ENCODE peak calls at places on chromosomes 12 and 14, in nine cellular contexts. K is Peyer's patch, T is heart left ventricle, O is body of pancreas, C is ovary, V is IMR-90, E is testis, Q is uterus, A is sigmoid colon. X is an unnamed sample.

GRCh38 chr12:15152456-15152855 is 68.8 kb downstream of the RERG start:
- DNase-seq in T (no peak), A (no peak), C (peak; percentile 47), K (no peak), O (no peak), Q (peak; percentile 60), V (no peak), E (peak; percentile 50), X (peak; percentile 14)

GRCh38 chr12:48996794-48997718 is 2.1 kb downstream of the DDN start:
- DNase-seq in Q (peak; percentile 63), V (peak; percentile 67), E (peak; percentile 89), T (peak; percentile 85), A (peak; percentile 87), C (peak; percentile 67), K (peak; percentile 90), O (peak; percentile 77), X (peak; percentile 82)

GRCh38 chr14:20019257-20019865 is at the start of gene OR4K14:
- DNase-seq in E (no peak), A (no peak), Q (no peak), K (no peak), O (no peak), V (no peak), T (no peak), C (no peak), X (no peak)

GRCh38 chr14:20580242-20580641 is 7.6 kb downstream of the RNASE11 start:
- DNase-seq in V (no peak), T (no peak), E (no peak), A (no peak), O (no peak), Q (no peak), C (no peak), K (no peak), X (no peak)

GRCh38 chr12:56014205-56014604 is 6.6 kb upstream of the IKZF4 start:
- DNase-seq in A (no peak), Q (no peak), O (no peak), E (no peak), K (no peak), V (no peak), C (no peak), T (no peak), X (no peak)

GRCh38 chr12:100995201-100995600 is 200.6 kb downstream of the ANO4 start:
- DNase-seq in V (peak; percentile 50), O (no peak), Q (no peak), K (no peak), C (no peak), T (no peak), E (no peak), A (no peak), X (no peak)

GRCh38 chr12:104682790-104683279 is 226.1 kb downstream of the CHST11 start:
- DNase-seq in O (no peak), K (peak; percentile 72), E (no peak), V (no peak), C (no peak), T (no peak), A (no peak), Q (no peak), X (no peak)

GRCh38 chr12:124548854-124549378 is 18.5 kb downstream of the NCOR2 start:
- DNase-seq in O (peak; percentile 64), E (peak; percentile 86), A (peak; percentile 88), K (no peak), T (no peak), C (peak; percentile 69), Q (peak; percentile 69), V (peak; percentile 87), X (peak; percentile 75)

GRCh38 chr12:62983594-62983993 is 48.6 kb upstream of the PPM1H start:
- DNase-seq in T (no peak), C (no peak), Q (no peak), V (no peak), O (peak; percentile 32), E (no peak), K (no peak), A (no peak), X (no peak)

GRCh38 chr12:56220611-56221232 is 1.0 kb downstream of the RNF41 start:
- DNase-seq in O (peak; percentile 7), A (no peak), Q (no peak), C (no peak), E (no peak), T (no peak), K (peak; percentile 66), V (peak; percentile 47), X (no peak)

GRCh38 chr14:104428860-104429259 is 150.7 kb upstream of the C14orf180 start:
- DNase-seq in O (no peak), K (no peak), E (no peak), C (no peak), A (no peak), V (no peak), Q (no peak), T (no peak), X (no peak)

GRCh38 chr14:105196228-105196960 is 15.3 kb upstream of the NUDT14 start:
- DNase-seq in A (no peak), E (no peak), Q (no peak), V (no peak), O (no peak), T (peak; percentile 84), K (no peak), C (no peak), X (no peak)

GRCh38 chr14:22551597-22551982 is 37.4 kb downstream of the DAD1 start:
- DNase-seq in C (no peak), E (no peak), O (no peak), K (no peak), V (no peak), Q (no peak), T (no peak), A (no peak), X (no peak)

GRCh38 chr14:22888662-22889061 is 5.6 kb downstream of the REM2 start:
- DNase-seq in K (peak; percentile 76), C (no peak), E (no peak), Q (no peak), A (no peak), T (no peak), V (no peak), O (no peak), X (no peak)

GRCh38 chr14:93059917-93060545 is 55.7 kb downstream of the ITPK1 start:
- DNase-seq in A (no peak), T (no peak), Q (no peak), E (no peak), K (no peak), V (no peak), C (no peak), O (no peak), X (no peak)

GRCh38 chr12:56160160-56160763 is 2.1 kb downstream of the MYL6 start:
- DNase-seq in C (no peak), A (no peak), E (no peak), K (peak; percentile 81), V (peak; percentile 35), T (no peak), Q (no peak), O (no peak), X (no peak)

GRCh38 chr12:124327362-124328043 is 32.6 kb downstream of the RFLNA start:
- DNase-seq in E (no peak), K (no peak), T (no peak), A (no peak), V (no peak), C (no peak), Q (no peak), O (no peak), X (peak; percentile 69)

GRCh38 chr12:29762637-29763300 is 21.0 kb downstream of the TMTC1 start:
- DNase-seq in V (no peak), E (no peak), K (no peak), T (peak; percentile 72), Q (no peak), A (peak; percentile 77), C (no peak), O (no peak), X (peak; percentile 89)

GRCh38 chr12:122983789-122984515 is 3.5 kb downstream of the ARL6IP4 start:
- DNase-seq in E (no peak), O (no peak), A (no peak), V (no peak), C (no peak), K (no peak), Q (no peak), T (no peak), X (no peak)

GRCh38 chr14:51967521-51967920 is 21.8 kb upstream of the RTRAF start:
- DNase-seq in K (no peak), V (peak; percentile 41), O (no peak), C (no peak), A (no peak), E (no peak), Q (no peak), T (no peak), X (no peak)

DNA sequence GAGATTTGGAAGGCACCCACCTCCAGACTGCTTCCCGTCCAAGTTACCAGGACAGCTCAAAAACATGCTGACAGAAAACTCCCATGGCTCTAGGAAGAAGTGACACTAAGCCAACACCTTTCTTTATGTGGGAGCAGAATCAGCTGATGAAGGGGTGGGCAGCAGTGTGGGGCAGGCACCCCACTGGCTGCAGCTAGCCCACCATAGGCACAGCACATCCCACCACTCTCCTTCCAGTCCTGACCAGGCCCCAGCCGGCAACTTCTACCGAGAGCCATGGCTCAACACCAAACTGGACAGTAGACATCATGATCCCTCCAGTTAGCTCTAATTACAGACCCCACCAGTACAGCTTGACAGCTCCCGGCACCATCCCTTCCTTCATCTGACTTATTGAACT is 45.0 kb downstream of the SH2B3 start:
- DNase-seq in C (no peak), Q (peak; percentile 9), A (peak; percentile 59), T (peak; percentile 13), K (no peak), O (no peak), V (no peak), E (peak; percentile 12), X (no peak)
- TF ChIP-seq POLR2A in C (no peak), Q (no peak), A (no peak), T (no peak), K (no peak), O (no peak), V (no peak), E (no peak), X (no peak)

GRCh38 chr14:28886940-28887339 is 120.4 kb downstream of the FOXG1 start:
- DNase-seq in E (no peak), A (no peak), Q (no peak), T (no peak), C (no peak), V (no peak), O (no peak), K (no peak), X (no peak)
- H3K4me1 ChIP-seq in E (no peaks in the 10 kb centered on the region), A (no peaks in the 10 kb centered on the region), Q (no peaks in the 10 kb centered on the region), T (no peaks in the 10 kb centered on the region), C (no peaks in the 10 kb centered on the region), V (no peaks in the 10 kb centered on the region), O (no peaks in the 10 kb centered on the region), K (no peaks in the 10 kb centered on the region), X (no peaks in the 10 kb centered on the region)

DNA sequence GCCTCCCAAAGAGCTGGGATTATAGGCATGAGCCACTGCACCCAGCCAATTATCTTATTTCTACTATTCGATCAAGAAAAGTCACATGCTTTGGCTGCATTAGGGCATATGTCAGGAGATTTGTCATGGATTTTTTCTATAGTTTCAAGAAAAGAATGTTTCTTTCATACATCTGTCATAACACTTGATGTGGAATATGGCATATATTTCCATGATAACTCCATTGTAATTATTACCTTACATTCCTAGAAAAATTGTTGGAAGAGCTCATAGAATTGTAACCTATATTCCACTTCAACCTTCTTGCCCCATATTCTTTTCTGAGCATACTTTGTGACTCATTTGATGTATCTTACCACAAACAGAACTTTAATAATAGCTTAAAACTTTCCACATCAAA is 740.9 kb upstream of the FLRT2 start:
- DNase-seq in K (no peak), T (no peak), E (no peak), C (no peak), O (no peak), A (no peak), Q (no peak), V (no peak), X (no peak)
- H3K36me3 ChIP-seq in K (no peaks in the 10 kb centered on the region), T (no peaks in the 10 kb centered on the region), E (no peaks in the 10 kb centered on the region), C (no peaks in the 10 kb centered on the region), O (no peaks in the 10 kb centered on the region), A (no peaks in the 10 kb centered on the region), Q (no peaks in the 10 kb centered on the region), V (no peaks in the 10 kb centered on the region), X (no peaks in the 10 kb centered on the region)

GRCh38 chr12:131044760-131045381 is 91.2 kb downstream of the ADGRD1 start:
- DNase-seq in K (no peak), E (no peak), V (no peak), O (no peak), C (peak; percentile 15), T (no peak), A (peak; percentile 60), Q (no peak), X (no peak)
- TF ChIP-seq POLR2A in K (no peak), E (no peak), V (no peak), O (no peak), C (no peak), T (no peak), A (no peak), Q (no peak), X (no peak)